ENCODE peak calls at places on chromosomes 7 and 10, in five cellular contexts. A, Y, J, G and X are unnamed samples. For H3K4me1, the result is how much of the 10 kb centered on the place peaks cover.

GRCh38 chr7:137755846-137756685 is 90.7 kb downstream of the DGKI start:
- DNase-seq in A (no peak), Y (no peak), J (no peak), G (no peak), X (no peak)

GRCh38 chr10:91422915-91423314 is 12.8 kb downstream of the HECTD2 start:
- DNase-seq in A (no peak), Y (no peak), J (no peak), G (no peak), X (no peak)

GRCh38 chr7:137667633-137668387 is 179.0 kb downstream of the DGKI start:
- DNase-seq in A (no peak), Y (no peak), J (peak), G (no peak), X (no peak)

GRCh38 chr10:83287374-83287773 is 851.9 kb upstream of the GHITM start:
- DNase-seq in A (no peak), Y (no peak), J (no peak), G (no peak), X (no peak)

GRCh38 chr7:47194516-47194915 is 387.4 kb downstream of the TNS3 start:
- DNase-seq in A (no peak), Y (no peak), J (no peak), G (no peak), X (no peak)

GRCh38 chr7:47940482-47941001 is 7.7 kb downstream of the PKD1L1 start:
- DNase-seq in A (no peak), Y (no peak), J (no peak), G (no peak), X (peak)

GRCh38 chr7:31075006-31075405 is 22.9 kb downstream of the ADCYAP1R1 start:
- DNase-seq in A (no peak), Y (no peak), J (no peak), G (no peak), X (no peak)

GRCh38 chr7:7108931-7109330 is 73.4 kb upstream of the C1GALT1 start:
- DNase-seq in A (no peak), Y (no peak), J (no peak), G (no peak), X (no peak)

GRCh38 chr7:150566572-150566971 is 618 bp upstream of the GIMAP4 start:
- DNase-seq in A (no peak), Y (no peak), J (no peak), G (no peak), X (no peak)

GRCh38 chr10:12243860-12244620 is 48.1 kb downstream of the CDC123 start:
- DNase-seq in A (no peak), Y (no peak), J (no peak), G (no peak), X (peak)

GRCh38 chr7:158296798-158297104 is 290.9 kb downstream of the PTPRN2 start:
- DNase-seq in A (no peak), Y (no peak), J (no peak), G (no peak), X (no peak)

GRCh38 chr10:125060038-125060437 is 100.3 kb downstream of the CTBP2 start:
- DNase-seq in A (no peak), Y (no peak), J (no peak), G (no peak), X (no peak)
- H3K4me1 ChIP-seq in A (under half), Y (under half), J (under half), G (half or more), X (under half)

DNA sequence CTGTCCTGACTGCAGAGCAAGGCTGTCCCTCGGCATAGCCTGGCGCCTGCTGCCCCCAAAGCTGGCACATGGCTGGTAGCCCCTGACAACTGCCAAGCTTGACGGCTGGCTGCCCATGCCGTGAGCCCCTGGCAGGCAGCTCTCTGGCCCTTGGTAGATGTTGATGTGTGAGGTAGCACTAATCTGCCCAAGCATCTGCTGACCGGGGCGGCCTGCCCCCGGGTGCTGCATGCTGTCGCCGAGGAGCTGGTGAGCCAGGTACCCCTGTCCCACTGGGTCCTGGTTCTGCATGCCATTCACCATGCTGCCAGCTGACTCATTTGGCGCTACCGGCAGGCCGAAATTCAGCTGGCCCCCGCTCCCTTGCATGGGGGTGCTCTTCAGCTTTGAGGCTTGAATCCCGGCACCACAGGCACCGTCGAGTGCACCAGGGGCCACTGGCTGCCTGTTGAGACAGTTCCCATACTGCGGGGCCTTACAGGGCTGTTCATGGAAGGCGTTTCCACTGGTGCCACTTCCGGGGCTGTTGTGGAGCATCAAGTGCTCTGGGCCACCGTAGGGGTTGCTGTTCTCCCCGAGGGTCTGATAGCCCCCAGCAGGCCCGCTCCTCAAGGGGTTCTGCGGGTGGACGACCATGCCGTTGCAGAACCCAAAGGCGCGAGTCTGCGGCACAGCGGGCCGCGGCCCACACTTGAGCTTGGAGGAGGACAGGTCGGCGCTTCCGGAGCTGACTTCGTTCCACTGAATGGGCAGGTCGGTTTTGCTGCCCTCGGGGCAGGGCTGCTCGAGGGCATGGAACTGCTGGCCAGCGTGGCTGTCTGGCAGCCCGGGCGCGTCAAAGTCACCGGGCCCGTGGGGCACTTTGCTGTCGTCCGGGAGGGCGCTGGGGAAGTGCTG is 262.2 kb upstream of the INHBA start:
- DNase-seq in A (no peak), Y (no peak), J (no peak), G (no peak), X (no peak)
- H3K4me1 ChIP-seq in A (under half), Y (under half), J (under half), G (under half), X (under half)

GRCh38 chr10:63103971-63104409 is 29.1 kb upstream of the NRBF2 start:
- DNase-seq in A (no peak), Y (no peak), J (no peak), G (peak), X (no peak)
- H3K4me1 ChIP-seq in A (under half), Y (under half), J (under half), G (under half), X (under half)

DNA sequence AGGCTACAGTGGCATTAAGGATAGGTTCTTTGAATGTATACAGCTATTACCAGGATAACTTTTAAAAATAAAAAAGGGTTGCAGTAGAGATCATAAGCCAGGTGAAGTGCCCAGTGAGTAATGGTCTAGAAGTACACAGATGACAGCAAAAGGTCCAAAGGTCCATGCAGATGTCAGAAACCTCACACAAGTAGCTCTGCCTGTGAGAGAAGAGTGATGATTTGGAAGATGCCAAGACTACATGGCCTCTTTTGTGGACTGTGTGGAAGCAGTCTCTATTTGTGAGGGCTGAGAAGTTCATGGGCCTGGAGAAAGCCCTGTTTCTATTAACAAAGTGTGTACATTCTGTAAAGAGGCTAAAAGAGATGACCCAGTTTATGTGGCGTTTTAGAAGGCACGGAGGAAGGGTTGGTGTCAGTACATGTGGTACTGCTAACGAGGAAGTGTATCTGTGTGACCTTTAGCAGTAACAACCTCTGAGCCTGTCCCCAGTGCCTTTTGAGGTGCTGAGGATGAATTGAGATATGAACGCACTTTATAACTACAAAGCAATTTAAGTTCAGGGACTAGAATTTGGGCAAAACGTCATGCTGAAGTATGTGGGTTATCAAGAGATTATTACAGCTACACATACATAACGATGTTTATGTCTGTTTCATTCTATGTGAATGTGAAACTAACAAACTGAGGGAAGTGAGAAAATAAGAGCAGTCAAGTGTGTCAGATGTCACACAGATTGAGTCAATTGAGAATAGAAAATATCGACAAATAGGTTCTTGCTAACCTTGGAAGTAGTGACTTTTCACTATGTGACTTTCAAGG is 7.6 kb downstream of the CYCS start:
- DNase-seq in A (no peak), Y (no peak), J (no peak), G (no peak), X (no peak)
- H3K4me1 ChIP-seq in A (under half), Y (under half), J (under half), G (under half), X (under half)

GRCh38 chr10:78000206-78000605 is 29.1 kb downstream of the POLR3A start:
- DNase-seq in A (no peak), Y (no peak), J (no peak), G (no peak), X (no peak)

GRCh38 chr10:78004215-78005026 is 24.9 kb downstream of the POLR3A start:
- DNase-seq in A (no peak), Y (no peak), J (peak), G (no peak), X (no peak)

GRCh38 chr10:78002541-78003284 is 26.6 kb downstream of the POLR3A start:
- DNase-seq in A (no peak), Y (no peak), J (no peak), G (no peak), X (no peak)

GRCh38 chr10:78000956-78001472 is 28.3 kb downstream of the POLR3A start:
- DNase-seq in A (no peak), Y (no peak), J (no peak), G (no peak), X (no peak)
- H3K4me1 ChIP-seq in A (under half), Y (under half), J (under half), G (under half), X (under half)

GRCh38 chr7:73718905-73719805 is at the start of gene STX1A:
- DNase-seq in A (peak), Y (peak), J (peak), G (peak), X (peak)
- H3K4me1 ChIP-seq in A (under half), Y (under half), J (half or more), G (under half), X (under half)

DNA sequence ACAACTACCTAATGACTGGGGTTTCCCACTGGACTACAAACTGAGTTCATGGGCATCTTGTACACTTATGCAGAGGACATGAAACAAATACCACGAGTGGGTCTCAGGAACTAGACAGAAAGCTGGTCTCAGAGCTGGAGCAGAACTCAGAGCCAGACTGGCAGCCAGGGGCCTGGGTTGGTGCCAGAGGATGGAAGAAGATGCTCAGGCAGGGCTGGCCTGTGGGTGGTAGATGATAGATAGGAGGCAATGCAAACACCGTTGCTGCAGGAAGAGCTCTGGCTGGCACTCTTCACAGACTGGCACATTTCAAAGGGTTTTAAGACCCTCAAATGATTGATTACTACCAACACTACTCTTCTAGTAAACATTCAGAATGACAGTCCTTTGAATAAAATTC is 28.8 kb downstream of the ENO4 start:
- DNase-seq in A (no peak), Y (no peak), J (no peak), G (no peak), X (no peak)
- H3K4me1 ChIP-seq in A (under half), Y (under half), J (under half), G (under half), X (under half)

DNA sequence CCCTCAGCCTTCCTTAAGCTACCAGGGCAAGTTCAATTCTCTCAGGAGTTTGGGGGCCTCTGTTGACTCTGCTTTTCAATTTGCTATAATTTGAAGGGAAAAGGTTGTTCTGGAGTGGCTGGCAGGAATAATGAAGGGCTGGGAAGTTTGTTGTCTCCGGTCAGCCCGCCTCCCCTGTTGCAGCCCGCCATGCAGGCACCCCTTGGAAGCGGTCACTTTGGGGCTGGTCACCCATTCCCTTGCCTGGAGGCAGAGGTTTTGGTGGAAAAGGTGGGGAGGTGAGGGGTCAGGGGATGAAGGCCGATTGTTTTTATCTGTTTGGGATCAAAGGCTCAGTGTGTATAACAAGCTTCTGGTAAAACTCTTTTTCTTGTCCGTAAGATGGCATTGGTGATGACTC is 79.1 kb downstream of the GRK5 start:
- DNase-seq in A (no peak), Y (no peak), J (no peak), G (no peak), X (no peak)
- H3K4me1 ChIP-seq in A (half or more), Y (half or more), J (under half), G (under half), X (under half)